ENCODE peak calls at places on chromosomes 1 and 21, in six cellular contexts. J is GM13977; M is pancreas; R is CD8-positive, alpha-beta T cell; X is endothelial cell; L is AG04449. Y is an unnamed sample.

GRCh38 chr1:46432781-46433327 is 38.7 kb downstream of the FAAH start:
- DNase-seq in J (no peak), M (no peak), R (no peak), X (no peak), L (no peak), Y (no peak)

GRCh38 chr1:61921435-61921834 is 179.2 kb downstream of the PATJ start:
- DNase-seq in J (no peak), M (no peak), R (no peak), X (no peak), L (no peak), Y (no peak)

GRCh38 chr1:20487236-20487590 is 1.2 kb upstream of the CAMK2N1 start:
- DNase-seq in J (no peak), M (no peak), R (no peak), X (no peak), L (no peak), Y (no peak)

GRCh38 chr1:94106716-94107115 is 14.2 kb downstream of the ABCA4 start:
- DNase-seq in J (no peak), M (no peak), R (no peak), X (no peak), L (no peak), Y (no peak)

GRCh38 chr1:182050481-182051438 is 10.8 kb downstream of the ZNF648 start:
- DNase-seq in J (no peak), M (no peak), R (no peak), X (no peak), L (no peak), Y (no peak)

GRCh38 chr1:235088907-235089306 is 39.7 kb downstream of the TOMM20 start:
- DNase-seq in J (no peak), M (no peak), R (no peak), X (no peak), L (no peak), Y (no peak)

GRCh38 chr1:210571356-210572334 is 242.9 kb downstream of the HHAT start:
- DNase-seq in J (no peak), M (no peak), R (no peak), X (no peak), L (no peak), Y (no peak)

GRCh38 chr1:11458811-11459275 is 20.1 kb upstream of the DISP3 start:
- DNase-seq in J (no peak), M (peak; percentile 36), R (no peak), X (peak; percentile 53), L (no peak), Y (no peak)

GRCh38 chr21:31900121-31900895 is 27.5 kb downstream of the HUNK start:
- DNase-seq in J (no peak), M (peak; percentile 83), R (no peak), X (no peak), L (no peak), Y (no peak)

GRCh38 chr1:99771522-99771921 is 5.1 kb upstream of the FRRS1 start:
- DNase-seq in J (no peak), M (no peak), R (no peak), X (no peak), L (no peak), Y (no peak)

GRCh38 chr1:27574001-27574781 is 29.8 kb downstream of the AHDC1 start:
- DNase-seq in J (no peak), M (no peak), R (no peak), X (no peak), L (no peak), Y (no peak)

GRCh38 chr1:27575861-27576331 is 28.0 kb downstream of the AHDC1 start:
- DNase-seq in J (peak; percentile 79), M (peak; percentile 81), R (no peak), X (peak; percentile 59), L (no peak), Y (peak; percentile 69)

GRCh38 chr1:27576846-27577245 is 27.1 kb downstream of the AHDC1 start:
- DNase-seq in J (no peak), M (no peak), R (no peak), X (no peak), L (no peak), Y (no peak)

GRCh38 chr1:27572679-27573426 is 31.1 kb downstream of the AHDC1 start:
- DNase-seq in J (no peak), M (no peak), R (no peak), X (no peak), L (no peak), Y (no peak)

DNA sequence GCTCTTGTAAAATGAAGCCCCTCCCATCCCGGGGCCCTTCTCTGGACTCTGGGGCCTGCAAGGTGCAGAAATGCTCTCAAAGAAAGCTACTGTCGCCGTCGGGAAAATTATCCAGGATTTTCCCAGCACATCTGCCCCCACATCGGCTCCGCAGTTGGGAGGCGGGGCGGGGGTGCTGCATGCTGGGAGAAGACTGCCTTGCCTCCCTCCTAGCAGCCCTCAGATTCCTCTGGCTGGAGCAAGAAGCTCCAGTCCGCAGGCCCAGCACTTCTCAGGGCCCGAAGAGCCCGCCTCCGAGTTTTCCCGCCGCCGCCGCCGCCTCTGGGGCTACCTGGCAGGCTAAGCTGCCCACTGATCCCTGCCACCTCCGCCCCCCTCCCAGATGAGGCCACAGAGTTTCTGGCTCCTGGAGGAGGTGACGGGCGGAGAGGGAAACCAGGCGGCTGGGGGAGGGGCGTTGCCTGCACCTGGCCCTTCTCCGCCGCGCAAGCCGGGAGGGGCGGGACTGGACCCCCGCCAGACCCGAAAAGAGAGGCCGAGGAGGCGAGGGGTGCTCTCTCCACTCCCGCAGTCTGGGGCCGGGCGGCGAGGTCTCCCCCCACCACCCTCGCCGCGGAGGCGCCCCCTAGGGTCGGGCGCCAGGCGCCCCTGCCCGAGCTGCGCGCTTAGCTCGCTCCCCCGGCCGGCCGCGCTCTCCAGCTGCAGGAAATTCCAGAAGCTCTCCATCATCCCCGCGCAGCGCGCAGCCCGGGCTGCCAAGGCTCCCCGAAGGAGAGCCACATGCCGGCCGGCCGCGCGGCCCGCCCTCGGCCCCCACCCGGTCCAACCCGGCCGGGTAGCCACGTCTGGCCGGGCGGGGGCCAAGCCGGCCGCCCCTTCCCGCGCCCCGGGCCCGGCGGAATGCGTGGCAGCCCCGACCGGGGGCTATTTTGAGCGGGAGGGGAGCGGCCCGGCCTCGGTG is 28.8 kb downstream of the AHDC1 start:
- DNase-seq in J (no peak), M (peak; percentile 89), R (no peak), X (peak; percentile 79), L (no peak), Y (no peak)
- TF ChIP-seq CTCF in J (peak; percentile 32), M (no peak), R (no peak), X (peak; percentile 28), L (peak; percentile 37), Y (no peak)

GRCh38 chr21:44267655-44268142 is 6.0 kb upstream of the DNMT3L start:
- DNase-seq in J (no peak), M (no peak), R (no peak), X (no peak), L (no peak), Y (no peak)
- TF ChIP-seq CTCF in J (peak; percentile 31), M (no peak), R (peak; percentile 16), X (no peak), L (no peak), Y (peak; percentile 26)

GRCh38 chr1:244590670-244591069 is 62.3 kb upstream of the DESI2 start:
- DNase-seq in J (no peak), M (no peak), R (no peak), X (no peak), L (no peak), Y (no peak)
- TF ChIP-seq CTCF in J (no peak), M (no peak), R (no peak), X (no peak), L (no peak), Y (no peak)

GRCh38 chr1:202161151-202162048 is 998 bp upstream of the PTPN7 start:
- DNase-seq in J (no peak), M (no peak), R (no peak), X (no peak), L (no peak), Y (peak; percentile 67)

GRCh38 chr1:202157945-202158344 is 2.5 kb downstream of the PTPN7 start:
- DNase-seq in J (no peak), M (no peak), R (no peak), X (no peak), L (no peak), Y (no peak)

GRCh38 chr1:202158810-202159533 is 1.4 kb downstream of the PTPN7 start:
- DNase-seq in J (no peak), M (no peak), R (no peak), X (no peak), L (no peak), Y (peak; percentile 68)

GRCh38 chr1:202160377-202160940 is at the start of gene PTPN7:
- DNase-seq in J (peak; percentile 78), M (no peak), R (peak; percentile 73), X (no peak), L (no peak), Y (peak; percentile 83)

GRCh38 chr1:202159534-202160371 is 649 bp downstream of the PTPN7 start:
- DNase-seq in J (peak; percentile 57), M (no peak), R (no peak), X (no peak), L (no peak), Y (peak; percentile 79)
- TF ChIP-seq CTCF in J (no peak), M (no peak), R (no peak), X (no peak), L (no peak), Y (no peak)

GRCh38 chr1:227155688-227156087 is 162.6 kb downstream of the CDC42BPA start:
- DNase-seq in J (no peak), M (no peak), R (no peak), X (no peak), L (no peak), Y (no peak)
- TF ChIP-seq CTCF in J (no peak), M (no peak), R (no peak), X (no peak), L (no peak), Y (no peak)